ENCODE peak calls at places on chromosomes 2 and 18, in five cellular contexts. D is IMR-90; Q is bronchial epithelial cell; L is CD8-positive, alpha-beta memory T cell; W is AG10803. C is an unnamed sample.

GRCh38 chr2:73089270-73090030 is 17.9 kb upstream of the SFXN5 start:
- DNase-seq in D (peak; percentile 100), Q (peak; percentile 99), L (no peak), W (peak; percentile 99), C (peak; percentile 27)

GRCh38 chr18:55262021-55262560 is 302.8 kb upstream of the CCDC68 start:
- DNase-seq in D (no peak), Q (no peak), L (no peak), W (no peak), C (no peak)

GRCh38 chr2:159124931-159125467 is 156.6 kb downstream of the TANC1 start:
- DNase-seq in D (no peak), Q (no peak), L (no peak), W (peak; percentile 36), C (no peak)

GRCh38 chr2:144325086-144325485 is 194.8 kb downstream of the ZEB2 start:
- DNase-seq in D (no peak), Q (no peak), L (peak; percentile 49), W (no peak), C (no peak)

GRCh38 chr18:31241425-31241824 is 76.5 kb upstream of the DSG1 start:
- DNase-seq in D (no peak), Q (peak; percentile 84), L (no peak), W (no peak), C (no peak)

GRCh38 chr2:8256888-8257287 is 425.0 kb upstream of the ID2 start:
- DNase-seq in D (no peak), Q (no peak), L (no peak), W (no peak), C (no peak)

GRCh38 chr2:71691747-71692455 is 238.5 kb downstream of the DYSF start:
- DNase-seq in D (no peak), Q (no peak), L (no peak), W (peak; percentile 38), C (no peak)

GRCh38 chr2:7673843-7674242 is 756.6 kb downstream of the RNF144A start:
- DNase-seq in D (no peak), Q (no peak), L (no peak), W (peak; percentile 58), C (no peak)

GRCh38 chr18:68418881-68419280 is 296.0 kb downstream of the TMX3 start:
- DNase-seq in D (peak; percentile 93), Q (peak; percentile 49), L (no peak), W (no peak), C (no peak)

GRCh38 chr2:121974919-121975654 is 219.6 kb downstream of the TSN start:
- DNase-seq in D (peak; percentile 71), Q (peak; percentile 61), L (peak; percentile 21), W (peak; percentile 73), C (peak; percentile 73)

GRCh38 chr2:240255811-240256703 is 115.6 kb upstream of the OTOS start:
- DNase-seq in D (no peak), Q (peak; percentile 79), L (no peak), W (no peak), C (no peak)

GRCh38 chr2:28269019-28269784 is 123.5 kb upstream of the FOSL2 start:
- DNase-seq in D (peak; percentile 51), Q (peak; percentile 79), L (no peak), W (no peak), C (peak; percentile 32)

GRCh38 chr2:95392730-95393455 is 9.6 kb upstream of the FAHD2A start:
- DNase-seq in D (no peak), Q (no peak), L (no peak), W (no peak), C (no peak)

GRCh38 chr18:27921904-27922541 is 254.9 kb downstream of the CDH2 start:
- DNase-seq in D (peak; percentile 68), Q (peak; percentile 79), L (no peak), W (peak; percentile 71), C (peak; percentile 32)

GRCh38 chr2:63875143-63875542 is 33.4 kb downstream of the UGP2 start:
- DNase-seq in D (peak; percentile 13), Q (peak; percentile 58), L (no peak), W (peak; percentile 76), C (no peak)

C was measured in HCT116.